ENCODE peak calls at places on chromosomes 16 and 17, in five cellular contexts. P, M, X, T and J are unnamed samples.

GRCh38 chr17:57461082-57461481 is 204.8 kb downstream of the MSI2 start:
- DNase-seq in P (no peak), M (no peak), X (no peak), T (no peak), J (no peak)

GRCh38 chr16:27448531-27449433 is 46.8 kb downstream of the IL21R start:
- DNase-seq in P (no peak), M (no peak), X (no peak), T (no peak), J (no peak)

GRCh38 chr16:86965840-86966239 is 351.4 kb downstream of the C16orf95 start:
- DNase-seq in P (no peak), M (no peak), X (no peak), T (no peak), J (no peak)

GRCh38 chr16:52212841-52213240 is 334.1 kb downstream of the TOX3 start:
- DNase-seq in P (no peak), M (no peak), X (no peak), T (no peak), J (no peak)

GRCh38 chr16:10599626-10600025 is 19.2 kb upstream of the EMP2 start:
- DNase-seq in P (no peak), M (no peak), X (no peak), T (no peak), J (no peak)

GRCh38 chr17:76272541-76273434 is 7.6 kb downstream of the UBALD2 start:
- DNase-seq in P (no peak), M (no peak), X (no peak), T (no peak), J (no peak)

GRCh38 chr16:13108126-13108525 is 206.7 kb downstream of the SHISA9 start:
- DNase-seq in P (no peak), M (no peak), X (no peak), T (no peak), J (no peak)

GRCh38 chr17:34487616-34488015 is 91.8 kb upstream of the TMEM132E start:
- DNase-seq in P (no peak), M (no peak), X (no peak), T (no peak), J (peak; percentile 9)

GRCh38 chr16:58098207-58099096 is 30.7 kb downstream of the CFAP20 start:
- DNase-seq in P (no peak), M (no peak), X (no peak), T (no peak), J (no peak)

GRCh38 chr17:72362466-72363335 is 241.9 kb downstream of the SOX9 start:
- DNase-seq in P (no peak), M (no peak), X (no peak), T (peak; percentile 61), J (no peak)

GRCh38 chr17:44266402-44267164 is 1.4 kb downstream of the SLC4A1 start:
- DNase-seq in P (no peak), M (no peak), X (no peak), T (no peak), J (no peak)

GRCh38 chr17:80949451-80950421 is 41.9 kb upstream of the CHMP6 start:
- DNase-seq in P (no peak), M (no peak), X (no peak), T (no peak), J (no peak)

GRCh38 chr16:27323781-27324561 is 10.2 kb downstream of the IL4R start:
- DNase-seq in P (no peak), M (no peak), X (no peak), T (no peak), J (no peak)

GRCh38 chr17:36152639-36153120 is 23.8 kb downstream of the TBC1D3B start:
- DNase-seq in P (no peak), M (no peak), X (no peak), T (no peak), J (no peak)

GRCh38 chr16:75471723-75472634 is 7.5 kb upstream of the TMEM170A start:
- DNase-seq in P (peak; percentile 50), M (no peak), X (no peak), T (peak; percentile 87), J (peak; percentile 70)

GRCh38 chr16:11032000-11032921 is 87.9 kb downstream of the CLEC16A start:
- DNase-seq in P (no peak), M (no peak), X (no peak), T (no peak), J (no peak)

GRCh38 chr17:39813631-39814030 is 50.5 kb downstream of the IKZF3 start:
- DNase-seq in P (no peak), M (no peak), X (no peak), T (no peak), J (no peak)

GRCh38 chr17:1953866-1954265 is 71.3 kb downstream of the RTN4RL1 start:
- DNase-seq in P (no peak), M (no peak), X (no peak), T (no peak), J (no peak)

GRCh38 chr16:4393243-4393606 is 21.6 kb downstream of the VASN start:
- DNase-seq in P (no peak), M (no peak), X (no peak), T (peak; percentile 76), J (no peak)

GRCh38 chr17:55783684-55784245 is 32.9 kb downstream of the PCTP start:
- DNase-seq in P (no peak), M (no peak), X (no peak), T (no peak), J (no peak)